ENCODE peak calls at places on chromosomes 6 and 20, in four cellular contexts. One of them, this sample, is unnamed.

GRCh38 chr6:107114213-107114871 is 973 bp downstream of the BEND3 start:
- DNase-seq in RWPE1: peak
- DNase-seq in heart left ventricle: peak
- DNase-seq in GM10248: peak
- DNase-seq in this sample: peak

GRCh38 chr6:161023316-161023715 is 31.7 kb downstream of the MAP3K4 start:
- DNase-seq in RWPE1: no peak
- DNase-seq in heart left ventricle: no peak
- DNase-seq in GM10248: no peak
- DNase-seq in this sample: no peak

GRCh38 chr6:157273756-157274088 is 49.6 kb downstream of the TMEM242 start:
- DNase-seq in RWPE1: no peak
- DNase-seq in heart left ventricle: peak
- DNase-seq in GM10248: peak
- DNase-seq in this sample: peak

GRCh38 chr6:135013211-135013610 is 41.4 kb downstream of the HBS1L start:
- DNase-seq in RWPE1: no peak
- DNase-seq in heart left ventricle: no peak
- DNase-seq in GM10248: no peak
- DNase-seq in this sample: peak

GRCh38 chr6:166815629-166816028 is 140.7 kb downstream of the RNASET2 start:
- DNase-seq in RWPE1: no peak
- DNase-seq in heart left ventricle: no peak
- DNase-seq in GM10248: no peak
- DNase-seq in this sample: no peak

GRCh38 chr20:4837760-4838159 is 116.1 kb downstream of the PRND start:
- DNase-seq in RWPE1: no peak
- DNase-seq in heart left ventricle: no peak
- DNase-seq in GM10248: no peak
- DNase-seq in this sample: no peak

GRCh38 chr6:30814137-30815084 is 69.9 kb upstream of the DDR1 start:
- DNase-seq in RWPE1: peak
- DNase-seq in heart left ventricle: no peak
- DNase-seq in GM10248: no peak
- DNase-seq in this sample: peak

GRCh38 chr6:26025047-26025893 is 62.0 kb upstream of the HFE start:
- DNase-seq in RWPE1: no peak
- DNase-seq in heart left ventricle: no peak
- DNase-seq in GM10248: no peak
- DNase-seq in this sample: no peak

GRCh38 chr6:112251170-112251945 is 3.0 kb downstream of the LAMA4 start:
- DNase-seq in RWPE1: no peak
- DNase-seq in heart left ventricle: no peak
- DNase-seq in GM10248: no peak
- DNase-seq in this sample: no peak

DNA sequence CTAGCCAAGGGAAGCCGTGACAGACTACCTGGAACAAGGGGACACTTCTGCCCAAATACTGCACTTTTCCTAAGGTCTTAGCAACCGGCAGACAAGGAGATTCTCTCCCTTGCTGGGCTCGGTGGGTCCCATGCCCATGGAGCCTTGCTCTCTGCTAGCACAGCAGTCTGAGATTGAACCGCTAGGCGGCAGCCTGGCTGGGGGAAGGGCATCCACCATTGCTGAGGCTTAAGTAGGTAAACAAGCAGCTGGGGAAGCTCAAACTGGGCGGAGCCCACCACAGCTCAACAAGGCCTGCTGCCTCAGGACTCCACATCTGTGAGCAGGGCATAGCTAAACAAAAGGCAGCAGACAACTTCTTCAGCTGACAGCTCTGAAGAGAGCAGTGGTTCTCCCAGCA is 87.8 kb upstream of the ASCC3 start:
- DNase-seq in RWPE1: no peak
- DNase-seq in heart left ventricle: no peak
- DNase-seq in GM10248: no peak
- DNase-seq in this sample: no peak
- TF ChIP-seq CTCF in RWPE1: no peak
- TF ChIP-seq CTCF in heart left ventricle: no peak
- TF ChIP-seq CTCF in GM10248: no peak
- TF ChIP-seq CTCF in this sample: no peak

GRCh38 chr6:56618050-56618449 is 24.6 kb downstream of the DST start:
- DNase-seq in RWPE1: no peak
- DNase-seq in heart left ventricle: no peak
- DNase-seq in GM10248: no peak
- DNase-seq in this sample: no peak
- TF ChIP-seq CTCF in RWPE1: no peak
- TF ChIP-seq CTCF in heart left ventricle: no peak
- TF ChIP-seq CTCF in GM10248: no peak
- TF ChIP-seq CTCF in this sample: no peak

DNA sequence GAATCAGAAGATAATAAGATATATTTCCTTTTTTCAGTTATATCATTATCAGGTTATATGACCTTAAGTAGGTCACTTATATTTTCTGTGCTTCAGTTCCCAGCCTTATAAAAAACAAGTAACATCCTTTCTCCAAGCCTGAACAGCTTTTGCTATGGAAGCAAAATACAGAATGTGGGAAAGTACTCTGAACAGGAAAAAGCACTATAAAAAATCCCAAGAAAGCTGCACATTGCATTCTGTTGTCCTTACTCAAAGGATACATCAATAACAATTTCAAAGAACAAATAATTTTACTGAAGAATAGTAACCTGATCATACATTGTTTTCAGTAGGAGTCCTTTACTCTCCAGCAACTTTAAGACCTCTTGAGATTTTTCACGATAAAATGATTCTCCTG is 56.4 kb downstream of the SLC35A1 start:
- DNase-seq in RWPE1: no peak
- DNase-seq in heart left ventricle: no peak
- DNase-seq in GM10248: no peak
- DNase-seq in this sample: no peak
- TF ChIP-seq CTCF in RWPE1: no peak
- TF ChIP-seq CTCF in heart left ventricle: no peak
- TF ChIP-seq CTCF in GM10248: no peak
- TF ChIP-seq CTCF in this sample: no peak

GRCh38 chr6:40588070-40588384 is 863 bp upstream of the LRFN2 start:
- DNase-seq in RWPE1: no peak
- DNase-seq in heart left ventricle: no peak
- DNase-seq in GM10248: no peak
- DNase-seq in this sample: no peak
- TF ChIP-seq CTCF in RWPE1: peak
- TF ChIP-seq CTCF in heart left ventricle: no peak
- TF ChIP-seq CTCF in GM10248: no peak
- TF ChIP-seq CTCF in this sample: no peak

DNA sequence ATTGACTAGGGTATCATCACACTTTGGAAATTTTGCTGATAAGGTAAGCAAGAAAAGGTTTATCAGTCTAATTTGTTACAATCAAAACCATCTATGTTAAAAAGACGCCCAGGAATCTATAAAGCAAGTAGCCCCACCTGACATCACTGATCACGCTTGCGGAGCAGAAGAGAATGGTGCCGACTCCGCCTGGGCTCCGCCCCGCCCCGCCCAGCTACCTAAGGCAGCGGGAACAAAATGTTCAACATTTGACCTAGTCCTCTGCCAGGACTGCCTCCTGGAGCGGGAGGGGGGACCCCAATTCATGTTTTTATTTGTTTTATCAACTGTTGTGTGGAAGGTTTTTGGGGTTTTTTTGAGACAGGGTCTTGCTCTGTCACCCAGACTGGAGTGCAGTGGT is 520.5 kb downstream of the PREX1 start:
- DNase-seq in RWPE1: no peak
- DNase-seq in heart left ventricle: no peak
- DNase-seq in GM10248: no peak
- DNase-seq in this sample: no peak
- TF ChIP-seq CTCF in RWPE1: no peak
- TF ChIP-seq CTCF in heart left ventricle: no peak
- TF ChIP-seq CTCF in GM10248: no peak
- TF ChIP-seq CTCF in this sample: no peak

GRCh38 chr6:145656128-145656527 is 79.2 kb downstream of the EPM2A start:
- DNase-seq in RWPE1: no peak
- DNase-seq in heart left ventricle: no peak
- DNase-seq in GM10248: no peak
- DNase-seq in this sample: no peak
- TF ChIP-seq CTCF in RWPE1: no peak
- TF ChIP-seq CTCF in heart left ventricle: no peak
- TF ChIP-seq CTCF in GM10248: no peak
- TF ChIP-seq CTCF in this sample: no peak

GRCh38 chr6:21219241-21219640 is 374.3 kb upstream of the SOX4 start:
- DNase-seq in RWPE1: no peak
- DNase-seq in heart left ventricle: no peak
- DNase-seq in GM10248: no peak
- DNase-seq in this sample: no peak
- TF ChIP-seq CTCF in RWPE1: no peak
- TF ChIP-seq CTCF in heart left ventricle: no peak
- TF ChIP-seq CTCF in GM10248: no peak
- TF ChIP-seq CTCF in this sample: no peak